ENCODE peak calls at places on chromosomes 3 and 15, in eight cellular contexts. One of them, this sample, is unnamed. For H3K4me1 and H3K9me3, the result is how much of the 10 kb centered on the place peaks cover.

GRCh38 chr3:34065901-34066300 is 267.5 kb downstream of the PDCD6IP start:
- DNase-seq in left ventricle myocardium inferior: no peak
- DNase-seq in colonic mucosa: no peak
- DNase-seq in tibial nerve: no peak
- DNase-seq in kidney: no peak
- DNase-seq in heart right ventricle: no peak
- DNase-seq in ovary: no peak
- DNase-seq in stomach: no peak
- DNase-seq in this sample: no peak

GRCh38 chr3:29141912-29142262 is 139.0 kb upstream of the RBMS3 start:
- DNase-seq in tibial nerve: no peak
- DNase-seq in left ventricle myocardium inferior: no peak
- DNase-seq in stomach: no peak
- DNase-seq in ovary: no peak
- DNase-seq in colonic mucosa: no peak
- DNase-seq in heart right ventricle: no peak
- DNase-seq in kidney: no peak
- DNase-seq in this sample: no peak

GRCh38 chr15:101217446-101217845 is 34.4 kb downstream of the CHSY1 start:
- DNase-seq in ovary: no peak
- DNase-seq in stomach: no peak
- DNase-seq in left ventricle myocardium inferior: no peak
- DNase-seq in heart right ventricle: no peak
- DNase-seq in colonic mucosa: no peak
- DNase-seq in kidney: no peak
- DNase-seq in tibial nerve: no peak
- DNase-seq in this sample: no peak

GRCh38 chr3:141659821-141660597 is 78.1 kb upstream of the RNF7 start:
- DNase-seq in left ventricle myocardium inferior: peak
- DNase-seq in tibial nerve: peak
- DNase-seq in ovary: peak
- DNase-seq in heart right ventricle: peak
- DNase-seq in kidney: peak
- DNase-seq in colonic mucosa: peak
- DNase-seq in stomach: peak
- DNase-seq in this sample: peak

GRCh38 chr3:53226841-53227407 is 28.9 kb downstream of the TKT start:
- DNase-seq in kidney: no peak
- DNase-seq in ovary: no peak
- DNase-seq in colonic mucosa: no peak
- DNase-seq in tibial nerve: no peak
- DNase-seq in stomach: no peak
- DNase-seq in left ventricle myocardium inferior: no peak
- DNase-seq in heart right ventricle: no peak
- DNase-seq in this sample: peak

GRCh38 chr3:150733373-150733935 is 29.5 kb downstream of the SIAH2 start:
- DNase-seq in heart right ventricle: no peak
- DNase-seq in kidney: no peak
- DNase-seq in ovary: no peak
- DNase-seq in tibial nerve: no peak
- DNase-seq in colonic mucosa: no peak
- DNase-seq in left ventricle myocardium inferior: no peak
- DNase-seq in stomach: no peak
- DNase-seq in this sample: no peak

GRCh38 chr3:186298876-186299275 is 63.2 kb downstream of the DGKG start:
- DNase-seq in heart right ventricle: no peak
- DNase-seq in colonic mucosa: no peak
- DNase-seq in left ventricle myocardium inferior: no peak
- DNase-seq in stomach: no peak
- DNase-seq in tibial nerve: no peak
- DNase-seq in ovary: no peak
- DNase-seq in kidney: no peak
- DNase-seq in this sample: no peak

GRCh38 chr3:65411367-65411766 is 627.4 kb downstream of the MAGI1 start:
- DNase-seq in kidney: no peak
- DNase-seq in tibial nerve: no peak
- DNase-seq in colonic mucosa: no peak
- DNase-seq in ovary: no peak
- DNase-seq in heart right ventricle: no peak
- DNase-seq in left ventricle myocardium inferior: no peak
- DNase-seq in stomach: no peak
- DNase-seq in this sample: no peak

GRCh38 chr3:179729086-179729485 is 76.2 kb downstream of the USP13 start:
- DNase-seq in tibial nerve: no peak
- DNase-seq in ovary: no peak
- DNase-seq in left ventricle myocardium inferior: no peak
- DNase-seq in kidney: no peak
- DNase-seq in heart right ventricle: no peak
- DNase-seq in colonic mucosa: no peak
- DNase-seq in stomach: no peak
- DNase-seq in this sample: no peak

GRCh38 chr3:179606534-179607085 is 2.0 kb downstream of the NDUFB5 start:
- DNase-seq in tibial nerve: no peak
- DNase-seq in left ventricle myocardium inferior: no peak
- DNase-seq in stomach: no peak
- DNase-seq in ovary: no peak
- DNase-seq in kidney: no peak
- DNase-seq in heart right ventricle: no peak
- DNase-seq in colonic mucosa: no peak
- DNase-seq in this sample: no peak

GRCh38 chr3:15797600-15798303 is at the start of gene ANKRD28:
- DNase-seq in stomach: no peak
- DNase-seq in ovary: no peak
- DNase-seq in heart right ventricle: no peak
- DNase-seq in tibial nerve: no peak
- DNase-seq in left ventricle myocardium inferior: no peak
- DNase-seq in colonic mucosa: peak
- DNase-seq in kidney: no peak
- DNase-seq in this sample: no peak

GRCh38 chr15:82263350-82263749 is 732 bp downstream of the SAXO2 start:
- DNase-seq in tibial nerve: no peak
- DNase-seq in kidney: no peak
- DNase-seq in ovary: no peak
- DNase-seq in heart right ventricle: no peak
- DNase-seq in colonic mucosa: peak
- DNase-seq in left ventricle myocardium inferior: no peak
- DNase-seq in stomach: no peak
- DNase-seq in this sample: no peak

GRCh38 chr3:38738630-38739395 is 77.2 kb downstream of the SCN10A start:
- DNase-seq in ovary: no peak
- DNase-seq in tibial nerve: no peak
- DNase-seq in left ventricle myocardium inferior: no peak
- DNase-seq in stomach: no peak
- DNase-seq in heart right ventricle: no peak
- DNase-seq in kidney: no peak
- DNase-seq in colonic mucosa: peak
- DNase-seq in this sample: no peak

GRCh38 chr3:32913790-32914446 is 37.5 kb upstream of the CCR4 start:
- DNase-seq in ovary: no peak
- DNase-seq in left ventricle myocardium inferior: peak
- DNase-seq in kidney: no peak
- DNase-seq in tibial nerve: peak
- DNase-seq in colonic mucosa: no peak
- DNase-seq in stomach: no peak
- DNase-seq in heart right ventricle: peak
- DNase-seq in this sample: peak

GRCh38 chr15:48084759-48085420 is 35.9 kb upstream of the SLC24A5 start:
- DNase-seq in heart right ventricle: no peak
- DNase-seq in stomach: no peak
- DNase-seq in ovary: no peak
- DNase-seq in colonic mucosa: no peak
- DNase-seq in left ventricle myocardium inferior: no peak
- DNase-seq in tibial nerve: no peak
- DNase-seq in kidney: no peak
- DNase-seq in this sample: no peak

GRCh38 chr3:66493464-66494099 is 7.2 kb downstream of the LRIG1 start:
- DNase-seq in tibial nerve: no peak
- DNase-seq in heart right ventricle: no peak
- DNase-seq in colonic mucosa: peak
- DNase-seq in stomach: no peak
- DNase-seq in kidney: no peak
- DNase-seq in left ventricle myocardium inferior: no peak
- DNase-seq in ovary: no peak
- DNase-seq in this sample: no peak

GRCh38 chr3:13563911-13564310 is 15.0 kb downstream of the FBLN2 start:
- DNase-seq in tibial nerve: no peak
- DNase-seq in stomach: no peak
- DNase-seq in kidney: no peak
- DNase-seq in ovary: no peak
- DNase-seq in heart right ventricle: no peak
- DNase-seq in colonic mucosa: no peak
- DNase-seq in left ventricle myocardium inferior: no peak
- DNase-seq in this sample: no peak

GRCh38 chr3:185473290-185473815 is 25.5 kb downstream of the TMEM41A start:
- DNase-seq in stomach: no peak
- DNase-seq in colonic mucosa: no peak
- DNase-seq in left ventricle myocardium inferior: no peak
- DNase-seq in tibial nerve: no peak
- DNase-seq in ovary: no peak
- DNase-seq in kidney: no peak
- DNase-seq in heart right ventricle: no peak
- DNase-seq in this sample: no peak

GRCh38 chr15:63663906-63664305 is 66.7 kb downstream of the FBXL22 start:
- DNase-seq in ovary: no peak
- DNase-seq in kidney: no peak
- DNase-seq in stomach: no peak
- DNase-seq in left ventricle myocardium inferior: no peak
- DNase-seq in heart right ventricle: no peak
- DNase-seq in colonic mucosa: no peak
- DNase-seq in tibial nerve: no peak
- DNase-seq in this sample: no peak

GRCh38 chr3:73510298-73510697 is 114.4 kb downstream of the PDZRN3 start:
- DNase-seq in colonic mucosa: no peak
- DNase-seq in left ventricle myocardium inferior: no peak
- DNase-seq in heart right ventricle: no peak
- DNase-seq in stomach: no peak
- DNase-seq in ovary: no peak
- DNase-seq in tibial nerve: no peak
- DNase-seq in kidney: no peak
- DNase-seq in this sample: no peak

GRCh38 chr3:73509066-73509465 is 115.7 kb downstream of the PDZRN3 start:
- DNase-seq in colonic mucosa: no peak
- DNase-seq in stomach: no peak
- DNase-seq in left ventricle myocardium inferior: no peak
- DNase-seq in heart right ventricle: no peak
- DNase-seq in kidney: no peak
- DNase-seq in ovary: no peak
- DNase-seq in tibial nerve: no peak
- DNase-seq in this sample: no peak

GRCh38 chr3:73509812-73510211 is 114.9 kb downstream of the PDZRN3 start:
- DNase-seq in ovary: no peak
- DNase-seq in tibial nerve: no peak
- DNase-seq in left ventricle myocardium inferior: no peak
- DNase-seq in colonic mucosa: no peak
- DNase-seq in heart right ventricle: no peak
- DNase-seq in stomach: no peak
- DNase-seq in kidney: no peak
- DNase-seq in this sample: no peak

GRCh38 chr3:73510784-73511183 is 114.0 kb downstream of the PDZRN3 start:
- DNase-seq in stomach: no peak
- DNase-seq in left ventricle myocardium inferior: no peak
- DNase-seq in ovary: no peak
- DNase-seq in heart right ventricle: no peak
- DNase-seq in colonic mucosa: no peak
- DNase-seq in kidney: no peak
- DNase-seq in tibial nerve: no peak
- DNase-seq in this sample: no peak

GRCh38 chr3:73508330-73508954 is 116.3 kb downstream of the PDZRN3 start:
- DNase-seq in kidney: peak
- DNase-seq in stomach: peak
- DNase-seq in tibial nerve: no peak
- DNase-seq in ovary: no peak
- DNase-seq in left ventricle myocardium inferior: no peak
- DNase-seq in heart right ventricle: no peak
- DNase-seq in colonic mucosa: peak
- DNase-seq in this sample: no peak
- H3K27ac ChIP-seq in kidney: no peak
- H3K27ac ChIP-seq in stomach: peak
- H3K27ac ChIP-seq in tibial nerve: no peak
- H3K27ac ChIP-seq in ovary: peak
- H3K27ac ChIP-seq in left ventricle myocardium inferior: peak
- H3K27ac ChIP-seq in heart right ventricle: peak
- H3K27ac ChIP-seq in colonic mucosa: no peak
- H3K27ac ChIP-seq in this sample: no peak

GRCh38 chr3:129658156-129658843 is 51.8 kb upstream of the PLXND1 start:
- DNase-seq in tibial nerve: no peak
- DNase-seq in ovary: no peak
- DNase-seq in colonic mucosa: no peak
- DNase-seq in left ventricle myocardium inferior: no peak
- DNase-seq in heart right ventricle: no peak
- DNase-seq in stomach: no peak
- DNase-seq in kidney: no peak
- DNase-seq in this sample: no peak
- H3K4me1 ChIP-seq in tibial nerve: under half
- H3K4me1 ChIP-seq in ovary: under half
- H3K4me1 ChIP-seq in colonic mucosa: under half
- H3K4me1 ChIP-seq in left ventricle myocardium inferior: half or more
- H3K4me1 ChIP-seq in heart right ventricle: half or more
- H3K4me1 ChIP-seq in stomach: under half
- H3K4me1 ChIP-seq in kidney: under half
- H3K4me1 ChIP-seq in this sample: under half

GRCh38 chr15:65355983-65356353 is 21.8 kb downstream of the IGDCC3 start:
- DNase-seq in ovary: no peak
- DNase-seq in colonic mucosa: no peak
- DNase-seq in tibial nerve: no peak
- DNase-seq in heart right ventricle: no peak
- DNase-seq in left ventricle myocardium inferior: no peak
- DNase-seq in stomach: no peak
- DNase-seq in kidney: no peak
- DNase-seq in this sample: no peak
- H3K9me3 ChIP-seq in ovary: under half
- H3K9me3 ChIP-seq in colonic mucosa: under half
- H3K9me3 ChIP-seq in tibial nerve: under half
- H3K9me3 ChIP-seq in heart right ventricle: under half
- H3K9me3 ChIP-seq in left ventricle myocardium inferior: under half
- H3K9me3 ChIP-seq in stomach: under half
- H3K9me3 ChIP-seq in kidney: under half
- H3K9me3 ChIP-seq in this sample: under half

GRCh38 chr3:151817473-151817872 is 3.6 kb downstream of the AADAC start:
- DNase-seq in colonic mucosa: no peak
- DNase-seq in left ventricle myocardium inferior: no peak
- DNase-seq in stomach: no peak
- DNase-seq in heart right ventricle: no peak
- DNase-seq in tibial nerve: no peak
- DNase-seq in kidney: no peak
- DNase-seq in ovary: no peak
- DNase-seq in this sample: no peak
- H3K27ac ChIP-seq in colonic mucosa: no peak
- H3K27ac ChIP-seq in left ventricle myocardium inferior: no peak
- H3K27ac ChIP-seq in stomach: peak
- H3K27ac ChIP-seq in heart right ventricle: no peak
- H3K27ac ChIP-seq in tibial nerve: no peak
- H3K27ac ChIP-seq in kidney: no peak
- H3K27ac ChIP-seq in ovary: no peak
- H3K27ac ChIP-seq in this sample: no peak

This sample was measured in upper lobe of right lung.